ENCODE peak calls at places on chromosome 15, in eight cellular contexts. V, Q, R, K, F, P, O and G are unnamed samples.

GRCh38 chr15:94230886-94231727 is at the start of gene MCTP2:
- DNase-seq in V (peak), Q (peak), R (peak), K (peak), F (peak), P (no peak), O (peak), G (peak)

GRCh38 chr15:98525625-98526024 is 122.7 kb upstream of the IGF1R start:
- DNase-seq in V (peak), Q (peak), R (no peak), K (peak), F (no peak), P (no peak), O (no peak), G (no peak)

GRCh38 chr15:91021516-91022074 is 799 bp downstream of the VPS33B start:
- DNase-seq in V (peak), Q (peak), R (no peak), K (no peak), F (peak), P (peak), O (peak), G (no peak)

GRCh38 chr15:85849946-85850345 is 55.2 kb upstream of the KLHL25 start:
- DNase-seq in V (no peak), Q (no peak), R (no peak), K (no peak), F (no peak), P (no peak), O (no peak), G (no peak)

GRCh38 chr15:50685191-50685975 is 1.2 kb downstream of the TRPM7 start:
- DNase-seq in V (no peak), Q (peak), R (no peak), K (peak), F (peak), P (no peak), O (no peak), G (no peak)

GRCh38 chr15:42133892-42134502 is 22.4 kb downstream of the PLA2G4F start:
- DNase-seq in V (peak), Q (peak), R (peak), K (peak), F (peak), P (peak), O (peak), G (peak)

GRCh38 chr15:57320543-57321220 is 55.6 kb upstream of the CGNL1 start:
- DNase-seq in V (peak), Q (peak), R (no peak), K (peak), F (no peak), P (no peak), O (no peak), G (no peak)

GRCh38 chr15:92951800-92952199 is 51.7 kb downstream of the CHD2 start:
- DNase-seq in V (no peak), Q (no peak), R (no peak), K (no peak), F (no peak), P (no peak), O (no peak), G (no peak)

GRCh38 chr15:81480645-81481053 is 106.6 kb upstream of the TMC3 start:
- DNase-seq in V (peak), Q (peak), R (no peak), K (peak), F (peak), P (peak), O (peak), G (no peak)

GRCh38 chr15:33639968-33640367 is 328.3 kb upstream of the CHRM5 start:
- DNase-seq in V (no peak), Q (no peak), R (no peak), K (no peak), F (peak), P (no peak), O (no peak), G (no peak)

GRCh38 chr15:40245666-40246065 is 6.8 kb downstream of the PAK6 start:
- DNase-seq in V (no peak), Q (no peak), R (peak), K (no peak), F (no peak), P (no peak), O (no peak), G (no peak)

GRCh38 chr15:95259965-95260364 is 1028.6 kb downstream of the MCTP2 start:
- DNase-seq in V (no peak), Q (no peak), R (no peak), K (peak), F (no peak), P (no peak), O (no peak), G (no peak)

GRCh38 chr15:81939604-81940440 is 106.0 kb downstream of the MEX3B start:
- DNase-seq in V (peak), Q (peak), R (no peak), K (peak), F (no peak), P (peak), O (no peak), G (no peak)

GRCh38 chr15:35784745-35785144 is 238.8 kb upstream of the DPH6 start:
- DNase-seq in V (no peak), Q (no peak), R (no peak), K (peak), F (peak), P (peak), O (peak), G (no peak)

GRCh38 chr15:28902856-28903255 is 17.1 kb downstream of the APBA2 start:
- DNase-seq in V (no peak), Q (no peak), R (no peak), K (no peak), F (no peak), P (no peak), O (no peak), G (no peak)

GRCh38 chr15:61517335-61517734 is 288.2 kb upstream of the RORA start:
- DNase-seq in V (no peak), Q (no peak), R (no peak), K (no peak), F (no peak), P (no peak), O (no peak), G (no peak)

GRCh38 chr15:39947401-39948197 is 13.7 kb downstream of the EIF2AK4 start:
- DNase-seq in V (no peak), Q (no peak), R (no peak), K (no peak), F (no peak), P (no peak), O (no peak), G (no peak)

GRCh38 chr15:49036650-49037545 is 9.3 kb downstream of the SECISBP2L start:
- DNase-seq in V (peak), Q (peak), R (no peak), K (peak), F (no peak), P (no peak), O (no peak), G (no peak)

GRCh38 chr15:93515256-93516044 is 426.4 kb upstream of the RGMA start:
- DNase-seq in V (no peak), Q (no peak), R (no peak), K (no peak), F (no peak), P (no peak), O (no peak), G (no peak)

GRCh38 chr15:50531763-50532162 is 14.7 kb downstream of the USP50 start:
- DNase-seq in V (no peak), Q (no peak), R (no peak), K (no peak), F (no peak), P (no peak), O (no peak), G (no peak)

GRCh38 chr15:52262364-52262763 is 33.2 kb downstream of the MYO5C start:
- DNase-seq in V (no peak), Q (peak), R (no peak), K (no peak), F (no peak), P (no peak), O (no peak), G (no peak)

GRCh38 chr15:75606711-75607684 is 18.5 kb downstream of the SNUPN start:
- DNase-seq in V (peak), Q (no peak), R (no peak), K (no peak), F (no peak), P (no peak), O (no peak), G (no peak)

GRCh38 chr15:91853968-91854943 is 748 bp downstream of the SLCO3A1 start:
- DNase-seq in V (peak), Q (no peak), R (peak), K (peak), F (peak), P (no peak), O (peak), G (no peak)

GRCh38 chr15:79179108-79179561 is 88.6 kb upstream of the RASGRF1 start:
- DNase-seq in V (no peak), Q (peak), R (no peak), K (peak), F (no peak), P (no peak), O (no peak), G (no peak)

GRCh38 chr15:78492841-78493240 is 14.5 kb upstream of the HYKK start:
- DNase-seq in V (peak), Q (peak), R (no peak), K (peak), F (no peak), P (no peak), O (no peak), G (no peak)